ENCODE peak calls at places on chromosomes 5 and 9, in seven cellular contexts. F, H, R, D, O, J and S are unnamed samples.

GRCh38 chr5:109701252-109701651 is 11.5 kb downstream of the MAN2A1 start:
- DNase-seq in O (no peak), R (no peak), D (no peak), J (no peak), F (no peak), H (no peak), S (no peak)

GRCh38 chr5:133341915-133342710 is 270.2 kb downstream of the FSTL4 start:
- DNase-seq in O (no peak), D (no peak), H (no peak), J (no peak), F (no peak), R (no peak), S (no peak)

GRCh38 chr9:2837915-2838314 is 6.0 kb downstream of the PUM3 start:
- DNase-seq in D (no peak), O (no peak), H (no peak), J (no peak), F (no peak), R (no peak), S (no peak)

GRCh38 chr9:125649315-125649714 is 57.7 kb downstream of the MAPKAP1 start:
- DNase-seq in O (no peak), R (no peak), D (no peak), H (no peak), F (no peak), J (no peak), S (no peak)

GRCh38 chr9:89419978-89420394 is 77.9 kb downstream of the SEMA4D start:
- DNase-seq in O (no peak), D (no peak), J (no peak), H (no peak), F (no peak), R (no peak), S (no peak)

GRCh38 chr9:82957526-82958379 is 105.2 kb downstream of the RASEF start:
- DNase-seq in D (no peak), O (no peak), H (no peak), R (no peak), J (no peak), F (no peak), S (no peak)

GRCh38 chr9:135980926-135981630 is 19.9 kb upstream of the UBAC1 start:
- DNase-seq in D (peak; percentile 36), O (no peak), J (no peak), R (peak; percentile 82), F (no peak), H (no peak), S (no peak)

GRCh38 chr9:109276469-109277440 is 44.1 kb downstream of the EPB41L4B start:
- DNase-seq in D (no peak), H (no peak), R (no peak), J (no peak), F (no peak), O (no peak), S (no peak)

GRCh38 chr9:122991370-122991830 is 42.1 kb upstream of the GPR21 start:
- DNase-seq in J (no peak), R (peak; percentile 47), O (peak; percentile 6), H (peak; percentile 10), D (no peak), F (no peak), S (no peak)

GRCh38 chr5:91328743-91329142 is 54.4 kb downstream of the ARRDC3 start:
- DNase-seq in F (no peak), J (no peak), R (no peak), D (no peak), H (no peak), O (no peak), S (no peak)